ENCODE peak calls at places on chromosomes 12 and 14, in ten cellular contexts. X, Y, K, P, T, V, O, M, A and Z are unnamed samples.

GRCh38 chr12:42094277-42094676 is 50.4 kb downstream of the GXYLT1 start:
- DNase-seq in X (peak; percentile 76), Y (peak; percentile 34), K (peak; percentile 50), P (no peak), T (peak; percentile 48), V (peak; percentile 39), O (no peak), M (peak; percentile 31), A (no peak), Z (peak; percentile 79)

GRCh38 chr12:4763549-4763948 is 43.3 kb downstream of the GALNT8 start:
- DNase-seq in X (no peak), Y (peak; percentile 60), K (no peak), P (peak; percentile 94), T (peak; percentile 24), V (no peak), O (no peak), M (peak; percentile 66), A (no peak), Z (peak; percentile 3)

GRCh38 chr14:104803280-104803915 is 2.5 kb downstream of the ZBTB42 start:
- DNase-seq in X (no peak), Y (no peak), K (no peak), P (no peak), T (no peak), V (no peak), O (no peak), M (no peak), A (no peak), Z (no peak)

GRCh38 chr12:96294831-96295230 is 100.7 kb downstream of the ELK3 start:
- DNase-seq in X (peak; percentile 76), Y (no peak), K (peak; percentile 12), P (no peak), T (no peak), V (peak; percentile 7), O (no peak), M (no peak), A (no peak), Z (peak; percentile 74)

GRCh38 chr14:63245893-63246292 is 41.6 kb downstream of the RHOJ start:
- DNase-seq in X (peak; percentile 43), Y (no peak), K (no peak), P (no peak), T (no peak), V (no peak), O (no peak), M (no peak), A (no peak), Z (peak; percentile 23)

GRCh38 chr14:96246535-96246839 is 9.5 kb upstream of the BDKRB1 start:
- DNase-seq in X (peak; percentile 96), Y (no peak), K (peak; percentile 99), P (no peak), T (no peak), V (peak; percentile 31), O (no peak), M (peak; percentile 91), A (no peak), Z (peak; percentile 97)

GRCh38 chr14:72998252-72998903 is 28.5 kb downstream of the ZFYVE1 start:
- DNase-seq in X (no peak), Y (no peak), K (no peak), P (no peak), T (no peak), V (no peak), O (no peak), M (no peak), A (no peak), Z (no peak)

GRCh38 chr12:56128669-56129209 is 672 bp downstream of the ESYT1 start:
- DNase-seq in X (peak; percentile 29), Y (no peak), K (peak; percentile 51), P (no peak), T (no peak), V (no peak), O (no peak), M (no peak), A (peak; percentile 69), Z (peak; percentile 31)

GRCh38 chr14:79659995-79660975 is 551.0 kb downstream of the DIO2 start:
- DNase-seq in X (no peak), Y (no peak), K (no peak), P (no peak), T (no peak), V (no peak), O (no peak), M (no peak), A (no peak), Z (no peak)

GRCh38 chr14:84340938-84341337 is 1189.0 kb upstream of the FLRT2 start:
- DNase-seq in X (peak; percentile 25), Y (no peak), K (peak; percentile 22), P (no peak), T (no peak), V (no peak), O (no peak), M (no peak), A (no peak), Z (no peak)

GRCh38 chr12:107372229-107372658 is 278.9 kb upstream of the CRY1 start:
- DNase-seq in X (peak; percentile 19), Y (no peak), K (no peak), P (no peak), T (peak; percentile 48), V (no peak), O (no peak), M (no peak), A (no peak), Z (peak; percentile 74)

GRCh38 chr14:59570122-59570521 is 6.5 kb downstream of the CCDC175 start:
- DNase-seq in X (no peak), Y (no peak), K (no peak), P (no peak), T (no peak), V (peak; percentile 65), O (no peak), M (peak; percentile 7), A (no peak), Z (peak; percentile 40)

GRCh38 chr12:5254703-5255102 is 177.2 kb upstream of the NTF3 start:
- DNase-seq in X (peak; percentile 26), Y (no peak), K (no peak), P (no peak), T (no peak), V (no peak), O (no peak), M (no peak), A (no peak), Z (no peak)

GRCh38 chr12:65511134-65511912 is 232.8 kb downstream of the MSRB3 start:
- DNase-seq in X (no peak), Y (no peak), K (no peak), P (no peak), T (no peak), V (no peak), O (no peak), M (no peak), A (no peak), Z (no peak)
- TF ChIP-seq CTCF in X (no peak), Y (no peak), K (no peak), P (no peak), T (no peak), V (no peak), O (no peak), M (no peak), A (no peak), Z (no peak)

DNA sequence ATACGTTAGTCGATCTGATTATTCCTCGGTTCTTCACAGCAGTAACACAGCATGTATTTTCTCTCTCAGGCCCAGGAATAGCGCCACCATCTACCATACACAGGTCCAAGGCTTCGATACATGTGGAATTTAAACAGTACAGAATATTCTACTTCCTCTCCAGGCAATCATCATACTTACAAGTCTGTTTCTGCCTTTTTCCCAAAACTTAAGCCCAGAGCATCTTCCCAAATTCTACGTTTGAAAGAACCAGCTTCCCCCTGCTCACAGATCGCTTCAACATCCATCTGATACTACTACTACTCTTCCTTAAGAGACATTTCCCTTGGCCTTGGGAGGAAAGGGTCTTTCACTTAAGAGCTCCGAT is 626 bp downstream of the TXNDC16 start:
- DNase-seq in X (peak; percentile 30), Y (peak; percentile 7), K (peak; percentile 70), P (no peak), T (no peak), V (peak; percentile 48), O (no peak), M (peak; percentile 30), A (no peak), Z (peak; percentile 67)
- TF ChIP-seq CTCF in X (peak; percentile 28), Y (peak; percentile 43), K (peak; percentile 38), P (no peak), T (no peak), V (peak; percentile 68), O (peak; percentile 34), M (peak; percentile 47), A (no peak), Z (peak; percentile 59)

GRCh38 chr12:6334940-6335450 is 6.9 kb downstream of the TNFRSF1A start:
- DNase-seq in X (no peak), Y (no peak), K (no peak), P (no peak), T (no peak), V (no peak), O (no peak), M (no peak), A (no peak), Z (peak; percentile 57)

GRCh38 chr12:6336859-6337744 is 4.8 kb downstream of the TNFRSF1A start:
- DNase-seq in X (no peak), Y (peak; percentile 50), K (peak; percentile 56), P (peak; percentile 30), T (peak; percentile 78), V (no peak), O (no peak), M (no peak), A (no peak), Z (no peak)

GRCh38 chr12:6334359-6334758 is 7.5 kb downstream of the TNFRSF1A start:
- DNase-seq in X (no peak), Y (no peak), K (no peak), P (no peak), T (no peak), V (no peak), O (no peak), M (no peak), A (no peak), Z (no peak)

GRCh38 chr12:6336079-6336858 is 5.6 kb downstream of the TNFRSF1A start:
- DNase-seq in X (peak; percentile 100), Y (peak; percentile 90), K (peak; percentile 100), P (peak; percentile 95), T (peak; percentile 64), V (peak; percentile 97), O (peak; percentile 73), M (peak; percentile 99), A (peak; percentile 96), Z (peak; percentile 99)

DNA sequence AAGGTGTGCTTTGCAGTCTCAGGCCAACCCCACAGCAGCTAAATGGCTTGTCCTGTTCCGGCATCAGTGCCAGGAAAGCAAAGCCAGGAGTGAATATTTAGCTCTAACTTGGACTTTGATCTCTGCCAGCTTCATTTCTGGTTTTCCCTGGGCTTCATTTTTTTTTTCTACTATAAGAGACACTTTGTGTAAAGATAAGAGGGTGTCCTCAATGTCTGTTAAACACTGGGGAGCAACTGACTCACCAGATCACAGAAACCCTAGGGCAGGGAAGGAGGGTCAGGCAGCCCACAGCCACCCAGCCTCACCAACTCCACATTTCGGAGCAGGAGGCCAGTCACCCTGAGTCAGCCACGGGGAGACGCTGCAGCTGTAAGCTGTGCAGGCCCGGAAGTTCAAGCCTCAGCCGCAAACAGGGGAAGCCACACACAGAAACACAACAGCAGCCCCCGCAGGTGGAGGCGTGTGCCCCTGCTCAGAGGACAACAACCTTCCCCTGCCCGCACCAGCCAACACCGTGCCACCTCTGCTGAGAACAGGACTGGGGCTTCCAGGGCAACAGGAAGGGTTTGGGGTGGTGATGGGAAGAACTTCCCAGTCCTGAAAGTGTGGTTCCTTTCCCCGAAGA is 6.3 kb downstream of the TNFRSF1A start:
- DNase-seq in X (peak; percentile 91), Y (peak; percentile 76), K (peak; percentile 95), P (peak; percentile 51), T (peak; percentile 92), V (peak; percentile 75), O (no peak), M (peak; percentile 88), A (peak; percentile 86), Z (peak; percentile 90)
- TF ChIP-seq CTCF in X (peak; percentile 42), Y (peak; percentile 70), K (peak; percentile 66), P (no peak), T (peak; percentile 71), V (peak; percentile 63), O (peak; percentile 47), M (peak; percentile 47), A (peak; percentile 42), Z (peak; percentile 72)

GRCh38 chr14:85415015-85415712 is 114.8 kb upstream of the FLRT2 start:
- DNase-seq in X (peak; percentile 96), Y (no peak), K (peak; percentile 92), P (peak; percentile 22), T (no peak), V (peak; percentile 88), O (no peak), M (peak; percentile 97), A (no peak), Z (peak; percentile 99)
- TF ChIP-seq CTCF in X (peak; percentile 41), Y (no peak), K (peak; percentile 33), P (no peak), T (no peak), V (peak; percentile 60), O (peak; percentile 26), M (peak; percentile 66), A (no peak), Z (peak; percentile 78)